ENCODE peak calls at places on chromosome 3, in ten cellular contexts. One of them, this sample, is unnamed.

GRCh38 chr3:119913021-119913420 is 131.1 kb downstream of the NR1I2 start:
- DNase-seq in NCI-H82: no peak
- DNase-seq in B cell: no peak
- DNase-seq in stimulated activated CD4-positive, alpha-beta T cell treated with anti-CD3 and anti-CD28 coated beads, Interleukin-1b, Interleukin-23, amount 100 ng/mL, for 24 hours: no peak
- DNase-seq in germinal center: no peak
- DNase-seq in EL: peak; percentile 75
- DNase-seq in activated effector memory CD4-positive, alpha-beta T cell treated with Interleukin-2 at 50 U/mL for 16 hours: no peak
- DNase-seq in hypothalamus: no peak
- DNase-seq in NCI-H526 treated with DMSO at 0.1 percent for 48 hours: no peak
- DNase-seq in fibroblast of lung: peak; percentile 35
- DNase-seq in this sample: no peak

GRCh38 chr3:125622381-125622788 is 27.1 kb upstream of the OSBPL11 start:
- DNase-seq in NCI-H526 treated with DMSO at 0.1 percent for 48 hours: no peak
- DNase-seq in stimulated activated CD4-positive, alpha-beta T cell treated with anti-CD3 and anti-CD28 coated beads, Interleukin-1b, Interleukin-23, amount 100 ng/mL, for 24 hours: no peak
- DNase-seq in hypothalamus: peak; percentile 45
- DNase-seq in activated effector memory CD4-positive, alpha-beta T cell treated with Interleukin-2 at 50 U/mL for 16 hours: no peak
- DNase-seq in fibroblast of lung: no peak
- DNase-seq in germinal center: no peak
- DNase-seq in NCI-H82: no peak
- DNase-seq in EL: no peak
- DNase-seq in B cell: no peak
- DNase-seq in this sample: no peak

GRCh38 chr3:157274644-157275137 is 114.7 kb upstream of the CCNL1 start:
- DNase-seq in EL: no peak
- DNase-seq in hypothalamus: no peak
- DNase-seq in NCI-H82: no peak
- DNase-seq in germinal center: no peak
- DNase-seq in stimulated activated CD4-positive, alpha-beta T cell treated with anti-CD3 and anti-CD28 coated beads, Interleukin-1b, Interleukin-23, amount 100 ng/mL, for 24 hours: no peak
- DNase-seq in activated effector memory CD4-positive, alpha-beta T cell treated with Interleukin-2 at 50 U/mL for 16 hours: no peak
- DNase-seq in B cell: no peak
- DNase-seq in fibroblast of lung: no peak
- DNase-seq in NCI-H526 treated with DMSO at 0.1 percent for 48 hours: no peak
- DNase-seq in this sample: no peak

GRCh38 chr3:69082805-69083204 is 1.9 kb upstream of the ARL6IP5 start:
- DNase-seq in stimulated activated CD4-positive, alpha-beta T cell treated with anti-CD3 and anti-CD28 coated beads, Interleukin-1b, Interleukin-23, amount 100 ng/mL, for 24 hours: peak; percentile 70
- DNase-seq in germinal center: peak; percentile 48
- DNase-seq in NCI-H526 treated with DMSO at 0.1 percent for 48 hours: no peak
- DNase-seq in hypothalamus: peak; percentile 46
- DNase-seq in EL: peak; percentile 80
- DNase-seq in B cell: peak; percentile 71
- DNase-seq in fibroblast of lung: peak; percentile 81
- DNase-seq in NCI-H82: peak; percentile 90
- DNase-seq in activated effector memory CD4-positive, alpha-beta T cell treated with Interleukin-2 at 50 U/mL for 16 hours: no peak
- DNase-seq in this sample: no peak

GRCh38 chr3:107024481-107025153 is 352.6 kb upstream of the CCDC54 start:
- DNase-seq in germinal center: no peak
- DNase-seq in hypothalamus: no peak
- DNase-seq in B cell: no peak
- DNase-seq in EL: peak; percentile 16
- DNase-seq in activated effector memory CD4-positive, alpha-beta T cell treated with Interleukin-2 at 50 U/mL for 16 hours: no peak
- DNase-seq in stimulated activated CD4-positive, alpha-beta T cell treated with anti-CD3 and anti-CD28 coated beads, Interleukin-1b, Interleukin-23, amount 100 ng/mL, for 24 hours: no peak
- DNase-seq in NCI-H526 treated with DMSO at 0.1 percent for 48 hours: no peak
- DNase-seq in NCI-H82: peak; percentile 16
- DNase-seq in fibroblast of lung: no peak
- DNase-seq in this sample: no peak

GRCh38 chr3:148307443-148307843 is 390.3 kb upstream of the AGTR1 start:
- DNase-seq in NCI-H82: no peak
- DNase-seq in fibroblast of lung: no peak
- DNase-seq in hypothalamus: no peak
- DNase-seq in stimulated activated CD4-positive, alpha-beta T cell treated with anti-CD3 and anti-CD28 coated beads, Interleukin-1b, Interleukin-23, amount 100 ng/mL, for 24 hours: no peak
- DNase-seq in germinal center: no peak
- DNase-seq in NCI-H526 treated with DMSO at 0.1 percent for 48 hours: no peak
- DNase-seq in EL: no peak
- DNase-seq in B cell: no peak
- DNase-seq in activated effector memory CD4-positive, alpha-beta T cell treated with Interleukin-2 at 50 U/mL for 16 hours: no peak
- DNase-seq in this sample: no peak

GRCh38 chr3:59056706-59057105 is 6.9 kb upstream of the CFAP20DC start:
- DNase-seq in stimulated activated CD4-positive, alpha-beta T cell treated with anti-CD3 and anti-CD28 coated beads, Interleukin-1b, Interleukin-23, amount 100 ng/mL, for 24 hours: no peak
- DNase-seq in B cell: no peak
- DNase-seq in EL: no peak
- DNase-seq in NCI-H526 treated with DMSO at 0.1 percent for 48 hours: no peak
- DNase-seq in germinal center: no peak
- DNase-seq in fibroblast of lung: no peak
- DNase-seq in activated effector memory CD4-positive, alpha-beta T cell treated with Interleukin-2 at 50 U/mL for 16 hours: no peak
- DNase-seq in hypothalamus: no peak
- DNase-seq in NCI-H82: no peak
- DNase-seq in this sample: peak; percentile 25

GRCh38 chr3:113214917-113215595 is 3.7 kb downstream of the BOC start:
- DNase-seq in activated effector memory CD4-positive, alpha-beta T cell treated with Interleukin-2 at 50 U/mL for 16 hours: no peak
- DNase-seq in B cell: no peak
- DNase-seq in EL: peak; percentile 61
- DNase-seq in hypothalamus: no peak
- DNase-seq in fibroblast of lung: no peak
- DNase-seq in NCI-H526 treated with DMSO at 0.1 percent for 48 hours: no peak
- DNase-seq in germinal center: no peak
- DNase-seq in stimulated activated CD4-positive, alpha-beta T cell treated with anti-CD3 and anti-CD28 coated beads, Interleukin-1b, Interleukin-23, amount 100 ng/mL, for 24 hours: no peak
- DNase-seq in NCI-H82: no peak
- DNase-seq in this sample: peak; percentile 63

GRCh38 chr3:125357032-125357658 is 18.0 kb downstream of the ZNF148 start:
- DNase-seq in stimulated activated CD4-positive, alpha-beta T cell treated with anti-CD3 and anti-CD28 coated beads, Interleukin-1b, Interleukin-23, amount 100 ng/mL, for 24 hours: peak; percentile 43
- DNase-seq in hypothalamus: peak; percentile 53
- DNase-seq in NCI-H82: peak; percentile 38
- DNase-seq in NCI-H526 treated with DMSO at 0.1 percent for 48 hours: peak; percentile 18
- DNase-seq in activated effector memory CD4-positive, alpha-beta T cell treated with Interleukin-2 at 50 U/mL for 16 hours: peak; percentile 17
- DNase-seq in germinal center: peak; percentile 80
- DNase-seq in fibroblast of lung: peak; percentile 44
- DNase-seq in EL: peak; percentile 61
- DNase-seq in B cell: peak; percentile 72
- DNase-seq in this sample: no peak

GRCh38 chr3:114022145-114022544 is 34.2 kb downstream of the CCDC191 start:
- DNase-seq in stimulated activated CD4-positive, alpha-beta T cell treated with anti-CD3 and anti-CD28 coated beads, Interleukin-1b, Interleukin-23, amount 100 ng/mL, for 24 hours: no peak
- DNase-seq in B cell: no peak
- DNase-seq in NCI-H526 treated with DMSO at 0.1 percent for 48 hours: no peak
- DNase-seq in germinal center: no peak
- DNase-seq in fibroblast of lung: no peak
- DNase-seq in activated effector memory CD4-positive, alpha-beta T cell treated with Interleukin-2 at 50 U/mL for 16 hours: no peak
- DNase-seq in hypothalamus: no peak
- DNase-seq in EL: no peak
- DNase-seq in NCI-H82: no peak
- DNase-seq in this sample: no peak

GRCh38 chr3:152621006-152621868 is 213.7 kb upstream of the P2RY1 start:
- DNase-seq in activated effector memory CD4-positive, alpha-beta T cell treated with Interleukin-2 at 50 U/mL for 16 hours: no peak
- DNase-seq in fibroblast of lung: no peak
- DNase-seq in NCI-H526 treated with DMSO at 0.1 percent for 48 hours: no peak
- DNase-seq in hypothalamus: peak; percentile 31
- DNase-seq in EL: no peak
- DNase-seq in NCI-H82: peak; percentile 93
- DNase-seq in stimulated activated CD4-positive, alpha-beta T cell treated with anti-CD3 and anti-CD28 coated beads, Interleukin-1b, Interleukin-23, amount 100 ng/mL, for 24 hours: no peak
- DNase-seq in germinal center: no peak
- DNase-seq in B cell: no peak
- DNase-seq in this sample: no peak

GRCh38 chr3:78974181-78974770 is 793.5 kb downstream of the ROBO1 start:
- DNase-seq in EL: peak; percentile 72
- DNase-seq in NCI-H82: peak; percentile 62
- DNase-seq in stimulated activated CD4-positive, alpha-beta T cell treated with anti-CD3 and anti-CD28 coated beads, Interleukin-1b, Interleukin-23, amount 100 ng/mL, for 24 hours: no peak
- DNase-seq in germinal center: no peak
- DNase-seq in activated effector memory CD4-positive, alpha-beta T cell treated with Interleukin-2 at 50 U/mL for 16 hours: no peak
- DNase-seq in hypothalamus: no peak
- DNase-seq in fibroblast of lung: no peak
- DNase-seq in NCI-H526 treated with DMSO at 0.1 percent for 48 hours: no peak
- DNase-seq in B cell: no peak
- DNase-seq in this sample: peak; percentile 59

GRCh38 chr3:14543446-14543845 is 3.3 kb upstream of the GRIP2 start:
- DNase-seq in EL: no peak
- DNase-seq in fibroblast of lung: no peak
- DNase-seq in stimulated activated CD4-positive, alpha-beta T cell treated with anti-CD3 and anti-CD28 coated beads, Interleukin-1b, Interleukin-23, amount 100 ng/mL, for 24 hours: no peak
- DNase-seq in NCI-H526 treated with DMSO at 0.1 percent for 48 hours: no peak
- DNase-seq in hypothalamus: no peak
- DNase-seq in activated effector memory CD4-positive, alpha-beta T cell treated with Interleukin-2 at 50 U/mL for 16 hours: no peak
- DNase-seq in germinal center: no peak
- DNase-seq in NCI-H82: no peak
- DNase-seq in B cell: no peak
- DNase-seq in this sample: no peak

GRCh38 chr3:193941486-193941885 is 194.5 kb upstream of the HES1 start:
- DNase-seq in fibroblast of lung: no peak
- DNase-seq in B cell: no peak
- DNase-seq in NCI-H526 treated with DMSO at 0.1 percent for 48 hours: no peak
- DNase-seq in germinal center: no peak
- DNase-seq in activated effector memory CD4-positive, alpha-beta T cell treated with Interleukin-2 at 50 U/mL for 16 hours: no peak
- DNase-seq in NCI-H82: no peak
- DNase-seq in hypothalamus: no peak
- DNase-seq in stimulated activated CD4-positive, alpha-beta T cell treated with anti-CD3 and anti-CD28 coated beads, Interleukin-1b, Interleukin-23, amount 100 ng/mL, for 24 hours: no peak
- DNase-seq in EL: no peak
- DNase-seq in this sample: no peak

GRCh38 chr3:156303316-156303715 is 182.9 kb downstream of the KCNAB1 start:
- DNase-seq in B cell: no peak
- DNase-seq in activated effector memory CD4-positive, alpha-beta T cell treated with Interleukin-2 at 50 U/mL for 16 hours: no peak
- DNase-seq in hypothalamus: no peak
- DNase-seq in NCI-H526 treated with DMSO at 0.1 percent for 48 hours: no peak
- DNase-seq in NCI-H82: no peak
- DNase-seq in stimulated activated CD4-positive, alpha-beta T cell treated with anti-CD3 and anti-CD28 coated beads, Interleukin-1b, Interleukin-23, amount 100 ng/mL, for 24 hours: no peak
- DNase-seq in EL: no peak
- DNase-seq in fibroblast of lung: no peak
- DNase-seq in germinal center: no peak
- DNase-seq in this sample: no peak

GRCh38 chr3:42247576-42248027 is 18.4 kb downstream of the CCK start:
- DNase-seq in EL: peak; percentile 69
- DNase-seq in activated effector memory CD4-positive, alpha-beta T cell treated with Interleukin-2 at 50 U/mL for 16 hours: peak; percentile 19
- DNase-seq in B cell: peak; percentile 66
- DNase-seq in NCI-H526 treated with DMSO at 0.1 percent for 48 hours: no peak
- DNase-seq in NCI-H82: peak; percentile 68
- DNase-seq in germinal center: peak; percentile 44
- DNase-seq in fibroblast of lung: peak; percentile 66
- DNase-seq in hypothalamus: peak; percentile 28
- DNase-seq in stimulated activated CD4-positive, alpha-beta T cell treated with anti-CD3 and anti-CD28 coated beads, Interleukin-1b, Interleukin-23, amount 100 ng/mL, for 24 hours: peak; percentile 39
- DNase-seq in this sample: no peak

GRCh38 chr3:197906023-197906849 is 43.8 kb upstream of the RPL35A start:
- DNase-seq in B cell: peak; percentile 82
- DNase-seq in NCI-H526 treated with DMSO at 0.1 percent for 48 hours: peak; percentile 66
- DNase-seq in EL: peak; percentile 97
- DNase-seq in activated effector memory CD4-positive, alpha-beta T cell treated with Interleukin-2 at 50 U/mL for 16 hours: peak; percentile 50
- DNase-seq in germinal center: peak; percentile 70
- DNase-seq in NCI-H82: peak; percentile 90
- DNase-seq in hypothalamus: peak; percentile 82
- DNase-seq in stimulated activated CD4-positive, alpha-beta T cell treated with anti-CD3 and anti-CD28 coated beads, Interleukin-1b, Interleukin-23, amount 100 ng/mL, for 24 hours: peak; percentile 77
- DNase-seq in fibroblast of lung: peak; percentile 88
- DNase-seq in this sample: peak; percentile 76

GRCh38 chr3:37375184-37376120 is 201.1 kb upstream of the LRRFIP2 start:
- DNase-seq in NCI-H82: no peak
- DNase-seq in fibroblast of lung: peak; percentile 3
- DNase-seq in activated effector memory CD4-positive, alpha-beta T cell treated with Interleukin-2 at 50 U/mL for 16 hours: no peak
- DNase-seq in B cell: no peak
- DNase-seq in EL: no peak
- DNase-seq in NCI-H526 treated with DMSO at 0.1 percent for 48 hours: no peak
- DNase-seq in hypothalamus: no peak
- DNase-seq in germinal center: no peak
- DNase-seq in stimulated activated CD4-positive, alpha-beta T cell treated with anti-CD3 and anti-CD28 coated beads, Interleukin-1b, Interleukin-23, amount 100 ng/mL, for 24 hours: no peak
- DNase-seq in this sample: no peak

GRCh38 chr3:59469948-59470723 is 420.3 kb upstream of the CFAP20DC start:
- DNase-seq in activated effector memory CD4-positive, alpha-beta T cell treated with Interleukin-2 at 50 U/mL for 16 hours: no peak
- DNase-seq in stimulated activated CD4-positive, alpha-beta T cell treated with anti-CD3 and anti-CD28 coated beads, Interleukin-1b, Interleukin-23, amount 100 ng/mL, for 24 hours: no peak
- DNase-seq in NCI-H526 treated with DMSO at 0.1 percent for 48 hours: no peak
- DNase-seq in NCI-H82: no peak
- DNase-seq in EL: peak; percentile 12
- DNase-seq in germinal center: no peak
- DNase-seq in fibroblast of lung: peak; percentile 7
- DNase-seq in B cell: no peak
- DNase-seq in hypothalamus: no peak
- DNase-seq in this sample: peak; percentile 16

GRCh38 chr3:123194552-123194951 is 7.2 kb upstream of the SEC22A start:
- DNase-seq in NCI-H82: peak; percentile 86
- DNase-seq in fibroblast of lung: peak; percentile 23
- DNase-seq in germinal center: no peak
- DNase-seq in NCI-H526 treated with DMSO at 0.1 percent for 48 hours: no peak
- DNase-seq in B cell: no peak
- DNase-seq in stimulated activated CD4-positive, alpha-beta T cell treated with anti-CD3 and anti-CD28 coated beads, Interleukin-1b, Interleukin-23, amount 100 ng/mL, for 24 hours: no peak
- DNase-seq in activated effector memory CD4-positive, alpha-beta T cell treated with Interleukin-2 at 50 U/mL for 16 hours: no peak
- DNase-seq in EL: no peak
- DNase-seq in hypothalamus: no peak
- DNase-seq in this sample: no peak

GRCh38 chr3:51343918-51344687 is 41.0 kb upstream of the MANF start:
- DNase-seq in NCI-H82: no peak
- DNase-seq in EL: peak; percentile 71
- DNase-seq in NCI-H526 treated with DMSO at 0.1 percent for 48 hours: no peak
- DNase-seq in hypothalamus: no peak
- DNase-seq in fibroblast of lung: peak; percentile 89
- DNase-seq in B cell: no peak
- DNase-seq in germinal center: no peak
- DNase-seq in stimulated activated CD4-positive, alpha-beta T cell treated with anti-CD3 and anti-CD28 coated beads, Interleukin-1b, Interleukin-23, amount 100 ng/mL, for 24 hours: no peak
- DNase-seq in activated effector memory CD4-positive, alpha-beta T cell treated with Interleukin-2 at 50 U/mL for 16 hours: no peak
- DNase-seq in this sample: peak; percentile 33

GRCh38 chr3:124745756-124746155 is 15.5 kb downstream of the UMPS start:
- DNase-seq in germinal center: no peak
- DNase-seq in fibroblast of lung: no peak
- DNase-seq in stimulated activated CD4-positive, alpha-beta T cell treated with anti-CD3 and anti-CD28 coated beads, Interleukin-1b, Interleukin-23, amount 100 ng/mL, for 24 hours: no peak
- DNase-seq in NCI-H526 treated with DMSO at 0.1 percent for 48 hours: no peak
- DNase-seq in B cell: no peak
- DNase-seq in hypothalamus: no peak
- DNase-seq in EL: no peak
- DNase-seq in activated effector memory CD4-positive, alpha-beta T cell treated with Interleukin-2 at 50 U/mL for 16 hours: no peak
- DNase-seq in NCI-H82: no peak
- DNase-seq in this sample: no peak

GRCh38 chr3:192207239-192207638 is 520.1 kb downstream of the FGF12 start:
- DNase-seq in EL: peak; percentile 36
- DNase-seq in B cell: no peak
- DNase-seq in hypothalamus: no peak
- DNase-seq in fibroblast of lung: no peak
- DNase-seq in stimulated activated CD4-positive, alpha-beta T cell treated with anti-CD3 and anti-CD28 coated beads, Interleukin-1b, Interleukin-23, amount 100 ng/mL, for 24 hours: no peak
- DNase-seq in activated effector memory CD4-positive, alpha-beta T cell treated with Interleukin-2 at 50 U/mL for 16 hours: no peak
- DNase-seq in NCI-H82: no peak
- DNase-seq in NCI-H526 treated with DMSO at 0.1 percent for 48 hours: no peak
- DNase-seq in germinal center: no peak
- DNase-seq in this sample: peak; percentile 18

GRCh38 chr3:24196526-24196925 is 251.4 kb downstream of the NR1D2 start:
- DNase-seq in hypothalamus: no peak
- DNase-seq in activated effector memory CD4-positive, alpha-beta T cell treated with Interleukin-2 at 50 U/mL for 16 hours: no peak
- DNase-seq in NCI-H82: no peak
- DNase-seq in germinal center: no peak
- DNase-seq in fibroblast of lung: no peak
- DNase-seq in stimulated activated CD4-positive, alpha-beta T cell treated with anti-CD3 and anti-CD28 coated beads, Interleukin-1b, Interleukin-23, amount 100 ng/mL, for 24 hours: no peak
- DNase-seq in B cell: no peak
- DNase-seq in NCI-H526 treated with DMSO at 0.1 percent for 48 hours: no peak
- DNase-seq in EL: peak; percentile 72
- DNase-seq in this sample: peak; percentile 60

GRCh38 chr3:143024351-143024960 is 23.1 kb downstream of the U2SURP start:
- DNase-seq in B cell: no peak
- DNase-seq in EL: no peak
- DNase-seq in fibroblast of lung: no peak
- DNase-seq in NCI-H82: no peak
- DNase-seq in activated effector memory CD4-positive, alpha-beta T cell treated with Interleukin-2 at 50 U/mL for 16 hours: no peak
- DNase-seq in stimulated activated CD4-positive, alpha-beta T cell treated with anti-CD3 and anti-CD28 coated beads, Interleukin-1b, Interleukin-23, amount 100 ng/mL, for 24 hours: no peak
- DNase-seq in NCI-H526 treated with DMSO at 0.1 percent for 48 hours: no peak
- DNase-seq in germinal center: no peak
- DNase-seq in hypothalamus: no peak
- DNase-seq in this sample: no peak

GRCh38 chr3:15601399-15602145 is at the start of the genes BTD and HACL1:
- DNase-seq in activated effector memory CD4-positive, alpha-beta T cell treated with Interleukin-2 at 50 U/mL for 16 hours: peak; percentile 96
- DNase-seq in stimulated activated CD4-positive, alpha-beta T cell treated with anti-CD3 and anti-CD28 coated beads, Interleukin-1b, Interleukin-23, amount 100 ng/mL, for 24 hours: peak; percentile 97
- DNase-seq in EL: peak; percentile 100
- DNase-seq in germinal center: peak; percentile 97
- DNase-seq in fibroblast of lung: peak; percentile 99
- DNase-seq in hypothalamus: no peak
- DNase-seq in NCI-H526 treated with DMSO at 0.1 percent for 48 hours: no peak
- DNase-seq in NCI-H82: no peak
- DNase-seq in B cell: peak; percentile 98
- DNase-seq in this sample: peak; percentile 97

GRCh38 chr3:52402101-52402521 is 42.8 kb downstream of the SEMA3G start:
- DNase-seq in NCI-H82: no peak
- DNase-seq in NCI-H526 treated with DMSO at 0.1 percent for 48 hours: no peak
- DNase-seq in activated effector memory CD4-positive, alpha-beta T cell treated with Interleukin-2 at 50 U/mL for 16 hours: no peak
- DNase-seq in germinal center: no peak
- DNase-seq in hypothalamus: no peak
- DNase-seq in EL: no peak
- DNase-seq in stimulated activated CD4-positive, alpha-beta T cell treated with anti-CD3 and anti-CD28 coated beads, Interleukin-1b, Interleukin-23, amount 100 ng/mL, for 24 hours: no peak
- DNase-seq in fibroblast of lung: no peak
- DNase-seq in B cell: no peak
- DNase-seq in this sample: no peak

GRCh38 chr3:47482411-47482810 is 6.7 kb upstream of the SCAP start:
- DNase-seq in hypothalamus: no peak
- DNase-seq in germinal center: no peak
- DNase-seq in NCI-H526 treated with DMSO at 0.1 percent for 48 hours: peak; percentile 27
- DNase-seq in activated effector memory CD4-positive, alpha-beta T cell treated with Interleukin-2 at 50 U/mL for 16 hours: no peak
- DNase-seq in NCI-H82: peak; percentile 61
- DNase-seq in fibroblast of lung: no peak
- DNase-seq in EL: no peak
- DNase-seq in stimulated activated CD4-positive, alpha-beta T cell treated with anti-CD3 and anti-CD28 coated beads, Interleukin-1b, Interleukin-23, amount 100 ng/mL, for 24 hours: no peak
- DNase-seq in B cell: no peak
- DNase-seq in this sample: no peak

This sample was measured in HS-5.